ENCODE peak calls at places on chromosomes 12 and 14, in nine cellular contexts. V, K, W, X, R, I, G, D and Q are unnamed samples.

GRCh38 chr14:20412422-20412821 is 879 bp downstream of the TEP1 start:
- DNase-seq in D (no peak), V (no peak), R (no peak), X (peak; percentile 27), G (no peak), W (no peak), K (no peak), I (no peak), Q (no peak)

GRCh38 chr12:46303039-46303666 is 34.3 kb upstream of the SLC38A1 start:
- DNase-seq in I (no peak), X (peak; percentile 58), W (no peak), R (no peak), K (no peak), D (peak; percentile 51), G (peak; percentile 7), V (peak; percentile 39), Q (no peak)

GRCh38 chr12:54429014-54429471 is 10.0 kb upstream of the ITGA5 start:
- DNase-seq in V (no peak), R (no peak), K (no peak), W (no peak), X (no peak), I (no peak), G (no peak), D (no peak), Q (no peak)

GRCh38 chr12:114405449-114406271 is at the start of gene TBX5:
- DNase-seq in R (no peak), K (no peak), G (no peak), W (no peak), D (no peak), X (peak; percentile 81), I (no peak), V (no peak), Q (no peak)

GRCh38 chr12:75850751-75851462 is 180.7 kb downstream of the PHLDA1 start:
- DNase-seq in K (no peak), I (peak; percentile 78), W (no peak), D (no peak), X (peak; percentile 56), G (peak; percentile 71), V (no peak), R (peak; percentile 81), Q (no peak)

GRCh38 chr12:5177096-5177495 is 133.4 kb downstream of the KCNA5 start:
- DNase-seq in V (no peak), W (no peak), I (no peak), K (no peak), G (no peak), D (no peak), R (no peak), X (no peak), Q (no peak)

GRCh38 chr14:55706893-55707292 is 126.9 kb downstream of the KTN1 start:
- DNase-seq in K (no peak), I (no peak), R (no peak), X (no peak), G (no peak), W (no peak), D (no peak), V (no peak), Q (no peak)

GRCh38 chr12:71865166-71865713 is 25.7 kb downstream of the TBC1D15 start:
- DNase-seq in K (no peak), X (peak; percentile 75), D (no peak), W (no peak), R (peak; percentile 31), G (no peak), V (no peak), I (peak; percentile 61), Q (no peak)

GRCh38 chr14:38197001-38197760 is 10.5 kb upstream of the SSTR1 start:
- DNase-seq in W (no peak), G (peak; percentile 9), D (no peak), X (peak; percentile 14), K (no peak), V (no peak), R (peak; percentile 7), I (no peak), Q (no peak)

GRCh38 chr14:74018029-74018703 is 922 bp downstream of the ENTPD5 start:
- DNase-seq in X (no peak), K (no peak), I (peak; percentile 58), G (no peak), R (peak; percentile 49), V (no peak), D (no peak), W (no peak), Q (no peak)

GRCh38 chr12:71958056-71958455 is 19.4 kb downstream of the TPH2 start:
- DNase-seq in R (no peak), W (no peak), X (no peak), V (no peak), K (no peak), I (no peak), G (no peak), D (no peak), Q (no peak)

GRCh38 chr14:88166616-88167015 is 156.5 kb downstream of the KCNK10 start:
- DNase-seq in W (no peak), I (no peak), X (no peak), V (no peak), G (no peak), K (no peak), R (no peak), D (no peak), Q (no peak)

GRCh38 chr14:39218171-39218769 is 15.4 kb upstream of the MIA2 start:
- DNase-seq in W (no peak), X (peak; percentile 62), G (no peak), R (peak; percentile 86), I (no peak), D (no peak), V (no peak), K (no peak), Q (no peak)

GRCh38 chr14:51533877-51534553 is 117.7 kb upstream of the FRMD6 start:
- DNase-seq in D (no peak), G (no peak), I (no peak), W (no peak), X (no peak), V (no peak), R (no peak), K (no peak), Q (no peak)

GRCh38 chr12:26704684-26705475 is 128.1 kb downstream of the ITPR2 start:
- DNase-seq in R (no peak), X (peak; percentile 48), V (no peak), W (no peak), G (no peak), I (no peak), K (no peak), D (no peak), Q (no peak)

GRCh38 chr14:53409974-53410373 is 256.9 kb upstream of the DDHD1 start:
- DNase-seq in W (no peak), D (no peak), R (no peak), V (no peak), I (no peak), K (no peak), X (no peak), G (no peak), Q (no peak)

GRCh38 chr12:56599797-56600196 is 30.3 kb downstream of the BAZ2A start:
- DNase-seq in V (no peak), W (no peak), R (no peak), I (no peak), X (no peak), G (no peak), D (no peak), K (no peak), Q (no peak)

GRCh38 chr14:67940894-67941455 is 121.4 kb downstream of the RAD51B start:
- DNase-seq in D (no peak), W (peak; percentile 71), K (no peak), X (peak; percentile 96), I (peak; percentile 95), G (no peak), R (no peak), V (no peak), Q (no peak)

GRCh38 chr12:11704094-11704493 is 54.6 kb downstream of the ETV6 start:
- DNase-seq in K (no peak), G (no peak), V (no peak), D (no peak), R (no peak), I (no peak), X (no peak), W (no peak), Q (no peak)

GRCh38 chr12:115411121-115411520 is 727.1 kb upstream of the TBX3 start:
- DNase-seq in G (no peak), R (no peak), X (no peak), D (no peak), W (no peak), K (no peak), I (no peak), V (no peak), Q (no peak)

GRCh38 chr12:124681779-124682391 is 114.5 kb upstream of the NCOR2 start:
- DNase-seq in R (no peak), D (no peak), K (no peak), V (peak; percentile 59), I (peak; percentile 51), X (peak; percentile 62), G (no peak), W (peak; percentile 85), Q (no peak)

GRCh38 chr14:37172024-37172869 is at the start of gene SLC25A21:
- DNase-seq in D (peak; percentile 20), I (peak; percentile 52), K (no peak), W (peak; percentile 79), X (peak; percentile 69), V (peak; percentile 85), G (peak; percentile 80), R (peak; percentile 37), Q (no peak)

GRCh38 chr14:24277606-24278321 is 6.4 kb upstream of the RABGGTA start:
- DNase-seq in V (no peak), R (no peak), K (no peak), G (no peak), I (no peak), W (no peak), D (peak; percentile 60), X (no peak), Q (peak; percentile 79)

GRCh38 chr12:69352904-69353303 is 4.7 kb downstream of the LYZ start:
- DNase-seq in G (no peak), X (no peak), W (no peak), I (no peak), K (no peak), R (no peak), D (no peak), V (no peak), Q (no peak)

GRCh38 chr12:563899-564298 is 99.3 kb downstream of the NINJ2 start:
- DNase-seq in X (no peak), W (no peak), R (no peak), K (no peak), D (no peak), V (no peak), G (no peak), I (no peak), Q (peak; percentile 42)

GRCh38 chr14:66196670-66197069 is 289.5 kb upstream of the CCDC196 start:
- DNase-seq in K (no peak), D (no peak), W (no peak), G (no peak), R (no peak), I (no peak), X (no peak), V (no peak), Q (no peak)